ENCODE peak calls at places on chromosomes 12 and 14, in four cellular contexts. One of them, this sample, is unnamed.

GRCh38 chr12:22255097-22255496 is 79.4 kb downstream of the ST8SIA1 start:
- DNase-seq in lower lobe of right lung: no peak
- DNase-seq in HCT116: no peak
- DNase-seq in PC-9: no peak
- DNase-seq in this sample: no peak

GRCh38 chr12:85029456-85029855 is 6.6 kb downstream of the TSPAN19 start:
- DNase-seq in HCT116: peak; percentile 21
- DNase-seq in PC-9: no peak
- DNase-seq in lower lobe of right lung: no peak
- DNase-seq in this sample: no peak

GRCh38 chr12:93387780-93388179 is 10.1 kb downstream of the NUDT4 start:
- DNase-seq in lower lobe of right lung: no peak
- DNase-seq in HCT116: no peak
- DNase-seq in PC-9: no peak
- DNase-seq in this sample: no peak

GRCh38 chr14:96783306-96784224 is 13.6 kb upstream of the VRK1 start:
- DNase-seq in lower lobe of right lung: no peak
- DNase-seq in HCT116: no peak
- DNase-seq in PC-9: no peak
- DNase-seq in this sample: no peak

GRCh38 chr12:94988471-94988870 is 15.0 kb downstream of the NDUFA12 start:
- DNase-seq in PC-9: no peak
- DNase-seq in lower lobe of right lung: no peak
- DNase-seq in HCT116: no peak
- DNase-seq in this sample: no peak

GRCh38 chr14:20606190-20606901 is 15.2 kb upstream of the RNASE12 start:
- DNase-seq in HCT116: no peak
- DNase-seq in lower lobe of right lung: no peak
- DNase-seq in PC-9: peak; percentile 21
- DNase-seq in this sample: no peak

GRCh38 chr12:51823875-51824565 is 24.5 kb downstream of the FIGNL2 start:
- DNase-seq in lower lobe of right lung: no peak
- DNase-seq in PC-9: peak; percentile 30
- DNase-seq in HCT116: peak; percentile 59
- DNase-seq in this sample: no peak

GRCh38 chr12:100114574-100114973 is 28.1 kb downstream of the BLTP3B start:
- DNase-seq in lower lobe of right lung: no peak
- DNase-seq in HCT116: no peak
- DNase-seq in PC-9: no peak
- DNase-seq in this sample: no peak

GRCh38 chr14:99037777-99038176 is 234.2 kb downstream of the BCL11B start:
- DNase-seq in lower lobe of right lung: no peak
- DNase-seq in PC-9: no peak
- DNase-seq in HCT116: no peak
- DNase-seq in this sample: no peak

GRCh38 chr12:12901158-12901791 is 9.9 kb downstream of the GPRC5A start:
- DNase-seq in lower lobe of right lung: no peak
- DNase-seq in HCT116: no peak
- DNase-seq in PC-9: peak; percentile 60
- DNase-seq in this sample: no peak

GRCh38 chr12:103839103-103839502 is 1.9 kb downstream of the NT5DC3 start:
- DNase-seq in PC-9: no peak
- DNase-seq in lower lobe of right lung: no peak
- DNase-seq in HCT116: no peak
- DNase-seq in this sample: no peak

GRCh38 chr12:92619730-92620684 is 82.8 kb upstream of the PLEKHG7 start:
- DNase-seq in lower lobe of right lung: no peak
- DNase-seq in PC-9: peak; percentile 15
- DNase-seq in HCT116: no peak
- DNase-seq in this sample: no peak

GRCh38 chr14:91482278-91483023 is 27.7 kb downstream of the PPP4R3A start:
- DNase-seq in lower lobe of right lung: no peak
- DNase-seq in HCT116: no peak
- DNase-seq in PC-9: no peak
- DNase-seq in this sample: no peak

GRCh38 chr14:68958553-68958952 is 20.5 kb downstream of the ACTN1 start:
- DNase-seq in PC-9: no peak
- DNase-seq in HCT116: no peak
- DNase-seq in lower lobe of right lung: no peak
- DNase-seq in this sample: no peak

GRCh38 chr12:21775130-21775920 is 819 bp upstream of the KCNJ8 start:
- DNase-seq in HCT116: no peak
- DNase-seq in PC-9: no peak
- DNase-seq in lower lobe of right lung: no peak
- DNase-seq in this sample: no peak

GRCh38 chr12:131213896-131214442 is 260.3 kb downstream of the ADGRD1 start:
- DNase-seq in lower lobe of right lung: no peak
- DNase-seq in HCT116: no peak
- DNase-seq in PC-9: no peak
- DNase-seq in this sample: no peak

GRCh38 chr12:20272801-20273200 is 95.5 kb upstream of the PDE3A start:
- DNase-seq in lower lobe of right lung: no peak
- DNase-seq in HCT116: no peak
- DNase-seq in PC-9: no peak
- DNase-seq in this sample: no peak

GRCh38 chr12:104350211-104350908 is 46.8 kb downstream of the EID3 start:
- DNase-seq in PC-9: no peak
- DNase-seq in HCT116: no peak
- DNase-seq in lower lobe of right lung: no peak
- DNase-seq in this sample: no peak

GRCh38 chr12:93892431-93893210 is 215.4 kb downstream of the CRADD start:
- DNase-seq in lower lobe of right lung: no peak
- DNase-seq in PC-9: no peak
- DNase-seq in HCT116: no peak
- DNase-seq in this sample: no peak

GRCh38 chr14:62710811-62711210 is 334.4 kb downstream of the KCNH5 start:
- DNase-seq in HCT116: no peak
- DNase-seq in lower lobe of right lung: no peak
- DNase-seq in PC-9: no peak
- DNase-seq in this sample: no peak

GRCh38 chr12:6884539-6884938 is 11.4 kb upstream of the SPSB2 start:
- DNase-seq in HCT116: no peak
- DNase-seq in lower lobe of right lung: no peak
- DNase-seq in PC-9: no peak
- DNase-seq in this sample: no peak

GRCh38 chr12:91590991-91591987 is 408.7 kb upstream of the DCN start:
- DNase-seq in HCT116: no peak
- DNase-seq in lower lobe of right lung: no peak
- DNase-seq in PC-9: no peak
- DNase-seq in this sample: no peak

GRCh38 chr12:117671734-117672133 is 297.1 kb downstream of the KSR2 start:
- DNase-seq in lower lobe of right lung: no peak
- DNase-seq in HCT116: peak; percentile 29
- DNase-seq in PC-9: peak; percentile 21
- DNase-seq in this sample: peak; percentile 17

GRCh38 chr14:74505831-74506230 is 12.3 kb downstream of the ISCA2 start:
- DNase-seq in HCT116: no peak
- DNase-seq in lower lobe of right lung: peak; percentile 27
- DNase-seq in PC-9: no peak
- DNase-seq in this sample: no peak

GRCh38 chr12:53461059-53461458 is 9.2 kb downstream of the PCBP2 start:
- DNase-seq in lower lobe of right lung: no peak
- DNase-seq in PC-9: no peak
- DNase-seq in HCT116: no peak
- DNase-seq in this sample: peak; percentile 43

GRCh38 chr12:6199531-6200265 is 502 bp upstream of the CD9 start:
- DNase-seq in HCT116: no peak
- DNase-seq in PC-9: no peak
- DNase-seq in lower lobe of right lung: peak; percentile 86
- DNase-seq in this sample: no peak

GRCh38 chr14:26872510-26872909 is 274.7 kb upstream of the NOVA1 start:
- DNase-seq in PC-9: no peak
- DNase-seq in lower lobe of right lung: no peak
- DNase-seq in HCT116: no peak
- DNase-seq in this sample: no peak

GRCh38 chr12:124524231-124524925 is 43.0 kb downstream of the NCOR2 start:
- DNase-seq in HCT116: no peak
- DNase-seq in PC-9: no peak
- DNase-seq in lower lobe of right lung: no peak
- DNase-seq in this sample: no peak

GRCh38 chr12:46368138-46368537 is 4.4 kb downstream of the SLC38A2 start:
- DNase-seq in lower lobe of right lung: no peak
- DNase-seq in HCT116: no peak
- DNase-seq in PC-9: no peak
- DNase-seq in this sample: no peak

GRCh38 chr12:46369474-46370379 is 2.8 kb downstream of the SLC38A2 start:
- DNase-seq in lower lobe of right lung: no peak
- DNase-seq in PC-9: no peak
- DNase-seq in HCT116: no peak
- DNase-seq in this sample: no peak

GRCh38 chr12:46369095-46369473 is 3.5 kb downstream of the SLC38A2 start:
- DNase-seq in PC-9: no peak
- DNase-seq in lower lobe of right lung: no peak
- DNase-seq in HCT116: no peak
- DNase-seq in this sample: no peak

GRCh38 chr12:46367351-46368029 is 5.1 kb downstream of the SLC38A2 start:
- DNase-seq in lower lobe of right lung: no peak
- DNase-seq in HCT116: no peak
- DNase-seq in PC-9: no peak
- DNase-seq in this sample: no peak

DNA sequence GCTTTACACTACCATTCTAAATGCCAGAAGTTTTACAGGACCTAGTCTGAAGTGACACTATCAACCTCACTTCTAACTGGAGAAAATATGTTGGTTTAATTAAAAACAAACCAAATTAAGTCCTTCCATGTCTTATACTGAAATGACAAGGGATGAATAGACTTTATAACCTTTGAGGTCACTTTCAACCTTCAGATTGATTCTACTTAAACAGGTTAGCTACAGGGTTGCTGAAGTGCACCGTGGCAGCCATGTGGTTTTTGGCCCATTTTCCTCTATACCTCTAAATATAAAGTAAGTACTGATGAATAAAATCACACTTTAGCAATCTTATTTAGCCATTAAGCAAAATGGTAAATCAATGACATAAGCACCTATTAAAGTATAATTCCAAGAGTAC is 3.9 kb downstream of the SLC38A2 start:
- DNase-seq in PC-9: no peak
- DNase-seq in HCT116: no peak
- DNase-seq in lower lobe of right lung: no peak
- DNase-seq in this sample: no peak
- H3K27ac ChIP-seq in PC-9: peak overlapping the region; percentile 97
- H3K27ac ChIP-seq in HCT116: peak overlapping the region; percentile 95
- H3K27ac ChIP-seq in lower lobe of right lung: peak overlapping the region; percentile 92
- H3K27ac ChIP-seq in this sample: peak overlapping the region; percentile 98

GRCh38 chr14:22561661-22562579 is 27.1 kb downstream of the DAD1 start:
- DNase-seq in PC-9: no peak
- DNase-seq in lower lobe of right lung: peak; percentile 71
- DNase-seq in HCT116: no peak
- DNase-seq in this sample: no peak

GRCh38 chr14:22561366-22561660 is 27.7 kb downstream of the DAD1 start:
- DNase-seq in PC-9: no peak
- DNase-seq in HCT116: no peak
- DNase-seq in lower lobe of right lung: no peak
- DNase-seq in this sample: no peak

GRCh38 chr14:22564463-22564862 is 24.6 kb downstream of the DAD1 start:
- DNase-seq in lower lobe of right lung: no peak
- DNase-seq in PC-9: no peak
- DNase-seq in HCT116: no peak
- DNase-seq in this sample: no peak

GRCh38 chr14:22565391-22565945 is 23.6 kb downstream of the DAD1 start:
- DNase-seq in PC-9: no peak
- DNase-seq in lower lobe of right lung: no peak
- DNase-seq in HCT116: no peak
- DNase-seq in this sample: no peak

GRCh38 chr14:22563987-22564386 is 25.0 kb downstream of the DAD1 start:
- DNase-seq in PC-9: no peak
- DNase-seq in lower lobe of right lung: no peak
- DNase-seq in HCT116: no peak
- DNase-seq in this sample: no peak
- H3K4me1 ChIP-seq in PC-9: peaks cover 26% of the 10 kb centered on the region
- H3K4me1 ChIP-seq in lower lobe of right lung: peaks cover 83% of the 10 kb centered on the region
- H3K4me1 ChIP-seq in HCT116: peaks cover 2% of the 10 kb centered on the region
- H3K4me1 ChIP-seq in this sample: peaks cover 48% of the 10 kb centered on the region

GRCh38 chr12:57730336-57731067 is 8.0 kb downstream of the AGAP2 start:
- DNase-seq in HCT116: no peak
- DNase-seq in PC-9: no peak
- DNase-seq in lower lobe of right lung: no peak
- DNase-seq in this sample: no peak

GRCh38 chr12:57732726-57733593 is 5.6 kb downstream of the AGAP2 start:
- DNase-seq in PC-9: no peak
- DNase-seq in HCT116: no peak
- DNase-seq in lower lobe of right lung: no peak
- DNase-seq in this sample: no peak

GRCh38 chr12:57729321-57729844 is 9.2 kb downstream of the AGAP2 start:
- DNase-seq in HCT116: no peak
- DNase-seq in PC-9: no peak
- DNase-seq in lower lobe of right lung: no peak
- DNase-seq in this sample: no peak

GRCh38 chr12:57732270-57732669 is 6.3 kb downstream of the AGAP2 start:
- DNase-seq in HCT116: no peak
- DNase-seq in PC-9: no peak
- DNase-seq in lower lobe of right lung: no peak
- DNase-seq in this sample: no peak

GRCh38 chr12:57731411-57732080 is 7.0 kb downstream of the AGAP2 start:
- DNase-seq in PC-9: no peak
- DNase-seq in HCT116: no peak
- DNase-seq in lower lobe of right lung: no peak
- DNase-seq in this sample: no peak
- H3K27me3 ChIP-seq in PC-9: peaks cover 16% of the 10 kb centered on the region
- H3K27me3 ChIP-seq in HCT116: no peaks in the 10 kb centered on the region
- H3K27me3 ChIP-seq in lower lobe of right lung: peaks cover 37% of the 10 kb centered on the region
- H3K27me3 ChIP-seq in this sample: peaks cover 81% of the 10 kb centered on the region

DNA sequence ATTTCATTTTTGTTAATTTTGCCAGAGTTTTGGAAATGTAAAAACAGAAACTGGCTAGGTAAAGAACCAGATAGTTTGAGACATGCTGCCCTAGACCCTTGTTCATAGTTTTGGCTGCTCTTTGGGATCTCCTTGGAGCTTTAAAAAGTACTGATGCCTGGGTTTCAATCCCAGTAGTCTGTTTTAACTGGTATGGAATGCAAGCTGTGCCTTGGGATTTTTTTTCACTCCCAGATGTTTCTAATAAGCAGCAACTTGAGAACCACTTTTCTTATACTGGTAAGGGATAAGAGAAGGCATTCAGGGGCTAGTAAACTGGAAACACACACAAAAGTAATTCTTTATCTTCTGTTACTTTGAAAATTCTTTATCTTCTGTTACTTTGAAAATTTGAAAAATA is 18.8 kb downstream of the SLC35F4 start:
- DNase-seq in lower lobe of right lung: no peak
- DNase-seq in PC-9: no peak
- DNase-seq in HCT116: no peak
- DNase-seq in this sample: no peak
- H3K27ac ChIP-seq in lower lobe of right lung: no peak overlapping the region
- H3K27ac ChIP-seq in PC-9: no peak overlapping the region
- H3K27ac ChIP-seq in HCT116: no peak overlapping the region
- H3K27ac ChIP-seq in this sample: peak overlapping the region; percentile 43

GRCh38 chr12:31521972-31522371 is 69.0 kb downstream of the DENND5B start:
- DNase-seq in HCT116: no peak
- DNase-seq in PC-9: no peak
- DNase-seq in lower lobe of right lung: no peak
- DNase-seq in this sample: no peak
- H3K4me1 ChIP-seq in HCT116: peaks cover 87% of the 10 kb centered on the region
- H3K4me1 ChIP-seq in PC-9: peaks cover 31% of the 10 kb centered on the region
- H3K4me1 ChIP-seq in lower lobe of right lung: peaks cover 9% of the 10 kb centered on the region
- H3K4me1 ChIP-seq in this sample: peaks cover 97% of the 10 kb centered on the region

GRCh38 chr14:102928412-102929348 is 6.2 kb downstream of the AMN start:
- DNase-seq in lower lobe of right lung: peak; percentile 91
- DNase-seq in HCT116: peak; percentile 52
- DNase-seq in PC-9: peak; percentile 97
- DNase-seq in this sample: peak; percentile 58
- H3K27me3 ChIP-seq in lower lobe of right lung: peaks cover 58% of the 10 kb centered on the region
- H3K27me3 ChIP-seq in HCT116: no peaks in the 10 kb centered on the region
- H3K27me3 ChIP-seq in PC-9: no peaks in the 10 kb centered on the region
- H3K27me3 ChIP-seq in this sample: peaks cover 70% of the 10 kb centered on the region